ENCODE peak calls at places on chromosomes 12 and 14, in ten cellular contexts. One of them, this sample, is unnamed.

GRCh38 chr12:115817399-115817798 is 460.1 kb downstream of the MED13L start:
- DNase-seq in islet precursor cell: no peak
- DNase-seq in GM06990: no peak
- DNase-seq in H7: no peak
- DNase-seq in non-pigmented ciliary epithelial cell: no peak
- DNase-seq in aorta: no peak
- DNase-seq in IMR-90: no peak
- DNase-seq in activated CD4-positive, alpha-beta T cell treated with anti-CD3 and anti-CD28 coated beads, Interleukin-2, amount 10 ng/mL, durations not matched to agents 7 days and 5 days: no peak
- DNase-seq in AG09309: no peak
- DNase-seq in GM04503: no peak
- DNase-seq in this sample: no peak

GRCh38 chr14:80491131-80491530 is 279.8 kb upstream of the DIO2 start:
- DNase-seq in islet precursor cell: no peak
- DNase-seq in GM06990: no peak
- DNase-seq in H7: peak
- DNase-seq in non-pigmented ciliary epithelial cell: no peak
- DNase-seq in aorta: no peak
- DNase-seq in IMR-90: peak
- DNase-seq in activated CD4-positive, alpha-beta T cell treated with anti-CD3 and anti-CD28 coated beads, Interleukin-2, amount 10 ng/mL, durations not matched to agents 7 days and 5 days: no peak
- DNase-seq in AG09309: peak
- DNase-seq in GM04503: no peak
- DNase-seq in this sample: peak

GRCh38 chr12:62846506-62846905 is 88.4 kb downstream of the PPM1H start:
- DNase-seq in islet precursor cell: no peak
- DNase-seq in GM06990: no peak
- DNase-seq in H7: no peak
- DNase-seq in non-pigmented ciliary epithelial cell: peak
- DNase-seq in aorta: no peak
- DNase-seq in IMR-90: peak
- DNase-seq in activated CD4-positive, alpha-beta T cell treated with anti-CD3 and anti-CD28 coated beads, Interleukin-2, amount 10 ng/mL, durations not matched to agents 7 days and 5 days: no peak
- DNase-seq in AG09309: no peak
- DNase-seq in GM04503: no peak
- DNase-seq in this sample: no peak

GRCh38 chr14:20823859-20824258 is 21.2 kb upstream of the RNASE1 start:
- DNase-seq in islet precursor cell: no peak
- DNase-seq in GM06990: no peak
- DNase-seq in H7: no peak
- DNase-seq in non-pigmented ciliary epithelial cell: no peak
- DNase-seq in aorta: no peak
- DNase-seq in IMR-90: no peak
- DNase-seq in activated CD4-positive, alpha-beta T cell treated with anti-CD3 and anti-CD28 coated beads, Interleukin-2, amount 10 ng/mL, durations not matched to agents 7 days and 5 days: no peak
- DNase-seq in AG09309: no peak
- DNase-seq in GM04503: no peak
- DNase-seq in this sample: no peak

GRCh38 chr12:94761559-94761958 is 111.2 kb upstream of the TMCC3 start:
- DNase-seq in islet precursor cell: no peak
- DNase-seq in GM06990: no peak
- DNase-seq in H7: no peak
- DNase-seq in non-pigmented ciliary epithelial cell: peak
- DNase-seq in aorta: no peak
- DNase-seq in IMR-90: peak
- DNase-seq in activated CD4-positive, alpha-beta T cell treated with anti-CD3 and anti-CD28 coated beads, Interleukin-2, amount 10 ng/mL, durations not matched to agents 7 days and 5 days: no peak
- DNase-seq in AG09309: peak
- DNase-seq in GM04503: peak
- DNase-seq in this sample: no peak

GRCh38 chr12:8156416-8156815 is 399 bp upstream of the ZNF705A start:
- DNase-seq in islet precursor cell: no peak
- DNase-seq in GM06990: no peak
- DNase-seq in H7: no peak
- DNase-seq in non-pigmented ciliary epithelial cell: no peak
- DNase-seq in aorta: no peak
- DNase-seq in IMR-90: no peak
- DNase-seq in activated CD4-positive, alpha-beta T cell treated with anti-CD3 and anti-CD28 coated beads, Interleukin-2, amount 10 ng/mL, durations not matched to agents 7 days and 5 days: no peak
- DNase-seq in AG09309: no peak
- DNase-seq in GM04503: no peak
- DNase-seq in this sample: no peak

GRCh38 chr12:104063712-104064030 is 660 bp upstream of the HCFC2 start:
- DNase-seq in islet precursor cell: no peak
- DNase-seq in GM06990: no peak
- DNase-seq in H7: no peak
- DNase-seq in non-pigmented ciliary epithelial cell: no peak
- DNase-seq in aorta: no peak
- DNase-seq in IMR-90: peak
- DNase-seq in activated CD4-positive, alpha-beta T cell treated with anti-CD3 and anti-CD28 coated beads, Interleukin-2, amount 10 ng/mL, durations not matched to agents 7 days and 5 days: no peak
- DNase-seq in AG09309: no peak
- DNase-seq in GM04503: peak
- DNase-seq in this sample: no peak

GRCh38 chr12:3091650-3092207 is 14.6 kb downstream of the TSPAN9 start:
- DNase-seq in islet precursor cell: no peak
- DNase-seq in GM06990: no peak
- DNase-seq in H7: no peak
- DNase-seq in non-pigmented ciliary epithelial cell: no peak
- DNase-seq in aorta: no peak
- DNase-seq in IMR-90: no peak
- DNase-seq in activated CD4-positive, alpha-beta T cell treated with anti-CD3 and anti-CD28 coated beads, Interleukin-2, amount 10 ng/mL, durations not matched to agents 7 days and 5 days: no peak
- DNase-seq in AG09309: no peak
- DNase-seq in GM04503: no peak
- DNase-seq in this sample: no peak

GRCh38 chr12:13041224-13041623 is 3.0 kb upstream of the FAM234B start:
- DNase-seq in islet precursor cell: no peak
- DNase-seq in GM06990: no peak
- DNase-seq in H7: no peak
- DNase-seq in non-pigmented ciliary epithelial cell: no peak
- DNase-seq in aorta: no peak
- DNase-seq in IMR-90: no peak
- DNase-seq in activated CD4-positive, alpha-beta T cell treated with anti-CD3 and anti-CD28 coated beads, Interleukin-2, amount 10 ng/mL, durations not matched to agents 7 days and 5 days: no peak
- DNase-seq in AG09309: no peak
- DNase-seq in GM04503: no peak
- DNase-seq in this sample: peak

GRCh38 chr14:100271247-100271939 is 32.4 kb downstream of the YY1 start:
- DNase-seq in islet precursor cell: no peak
- DNase-seq in GM06990: no peak
- DNase-seq in H7: no peak
- DNase-seq in non-pigmented ciliary epithelial cell: no peak
- DNase-seq in aorta: no peak
- DNase-seq in IMR-90: no peak
- DNase-seq in activated CD4-positive, alpha-beta T cell treated with anti-CD3 and anti-CD28 coated beads, Interleukin-2, amount 10 ng/mL, durations not matched to agents 7 days and 5 days: peak
- DNase-seq in AG09309: no peak
- DNase-seq in GM04503: no peak
- DNase-seq in this sample: no peak

GRCh38 chr12:94225506-94225905 is 77.1 kb downstream of the PLXNC1 start:
- DNase-seq in islet precursor cell: peak
- DNase-seq in GM06990: no peak
- DNase-seq in H7: no peak
- DNase-seq in non-pigmented ciliary epithelial cell: no peak
- DNase-seq in aorta: no peak
- DNase-seq in IMR-90: no peak
- DNase-seq in activated CD4-positive, alpha-beta T cell treated with anti-CD3 and anti-CD28 coated beads, Interleukin-2, amount 10 ng/mL, durations not matched to agents 7 days and 5 days: no peak
- DNase-seq in AG09309: no peak
- DNase-seq in GM04503: no peak
- DNase-seq in this sample: no peak

GRCh38 chr12:105748806-105749600 is 389.8 kb downstream of the NUAK1 start:
- DNase-seq in islet precursor cell: no peak
- DNase-seq in GM06990: no peak
- DNase-seq in H7: no peak
- DNase-seq in non-pigmented ciliary epithelial cell: peak
- DNase-seq in aorta: peak
- DNase-seq in IMR-90: peak
- DNase-seq in activated CD4-positive, alpha-beta T cell treated with anti-CD3 and anti-CD28 coated beads, Interleukin-2, amount 10 ng/mL, durations not matched to agents 7 days and 5 days: no peak
- DNase-seq in AG09309: no peak
- DNase-seq in GM04503: no peak
- DNase-seq in this sample: peak

GRCh38 chr14:49882826-49883694 is 9.8 kb upstream of the ARF6 start:
- DNase-seq in islet precursor cell: no peak
- DNase-seq in GM06990: no peak
- DNase-seq in H7: no peak
- DNase-seq in non-pigmented ciliary epithelial cell: no peak
- DNase-seq in aorta: no peak
- DNase-seq in IMR-90: no peak
- DNase-seq in activated CD4-positive, alpha-beta T cell treated with anti-CD3 and anti-CD28 coated beads, Interleukin-2, amount 10 ng/mL, durations not matched to agents 7 days and 5 days: no peak
- DNase-seq in AG09309: no peak
- DNase-seq in GM04503: no peak
- DNase-seq in this sample: no peak

GRCh38 chr12:89950421-89950820 is 241.8 kb upstream of the ATP2B1 start:
- DNase-seq in islet precursor cell: no peak
- DNase-seq in GM06990: no peak
- DNase-seq in H7: no peak
- DNase-seq in non-pigmented ciliary epithelial cell: no peak
- DNase-seq in aorta: no peak
- DNase-seq in IMR-90: no peak
- DNase-seq in activated CD4-positive, alpha-beta T cell treated with anti-CD3 and anti-CD28 coated beads, Interleukin-2, amount 10 ng/mL, durations not matched to agents 7 days and 5 days: no peak
- DNase-seq in AG09309: no peak
- DNase-seq in GM04503: no peak
- DNase-seq in this sample: no peak

GRCh38 chr14:37594916-37595808 is at the start of the genes FOXA1 and TTC6:
- DNase-seq in islet precursor cell: peak
- DNase-seq in GM06990: no peak
- DNase-seq in H7: peak
- DNase-seq in non-pigmented ciliary epithelial cell: no peak
- DNase-seq in aorta: peak
- DNase-seq in IMR-90: peak
- DNase-seq in activated CD4-positive, alpha-beta T cell treated with anti-CD3 and anti-CD28 coated beads, Interleukin-2, amount 10 ng/mL, durations not matched to agents 7 days and 5 days: no peak
- DNase-seq in AG09309: no peak
- DNase-seq in GM04503: no peak
- DNase-seq in this sample: no peak

GRCh38 chr12:28026701-28027100 is 54.2 kb upstream of the PTHLH start:
- DNase-seq in islet precursor cell: peak
- DNase-seq in GM06990: no peak
- DNase-seq in H7: no peak
- DNase-seq in non-pigmented ciliary epithelial cell: no peak
- DNase-seq in aorta: no peak
- DNase-seq in IMR-90: no peak
- DNase-seq in activated CD4-positive, alpha-beta T cell treated with anti-CD3 and anti-CD28 coated beads, Interleukin-2, amount 10 ng/mL, durations not matched to agents 7 days and 5 days: no peak
- DNase-seq in AG09309: no peak
- DNase-seq in GM04503: no peak
- DNase-seq in this sample: no peak

GRCh38 chr14:65193891-65194290 is 91.6 kb upstream of the MAX start:
- DNase-seq in islet precursor cell: no peak
- DNase-seq in GM06990: no peak
- DNase-seq in H7: no peak
- DNase-seq in non-pigmented ciliary epithelial cell: no peak
- DNase-seq in aorta: no peak
- DNase-seq in IMR-90: no peak
- DNase-seq in activated CD4-positive, alpha-beta T cell treated with anti-CD3 and anti-CD28 coated beads, Interleukin-2, amount 10 ng/mL, durations not matched to agents 7 days and 5 days: no peak
- DNase-seq in AG09309: no peak
- DNase-seq in GM04503: no peak
- DNase-seq in this sample: no peak

GRCh38 chr14:93092606-93093556 is 22.8 kb downstream of the ITPK1 start:
- DNase-seq in islet precursor cell: no peak
- DNase-seq in GM06990: no peak
- DNase-seq in H7: peak
- DNase-seq in non-pigmented ciliary epithelial cell: no peak
- DNase-seq in aorta: no peak
- DNase-seq in IMR-90: no peak
- DNase-seq in activated CD4-positive, alpha-beta T cell treated with anti-CD3 and anti-CD28 coated beads, Interleukin-2, amount 10 ng/mL, durations not matched to agents 7 days and 5 days: no peak
- DNase-seq in AG09309: no peak
- DNase-seq in GM04503: no peak
- DNase-seq in this sample: peak

GRCh38 chr12:3668479-3669165 is 84.3 kb downstream of the CRACR2A start:
- DNase-seq in islet precursor cell: no peak
- DNase-seq in GM06990: no peak
- DNase-seq in H7: no peak
- DNase-seq in non-pigmented ciliary epithelial cell: no peak
- DNase-seq in aorta: no peak
- DNase-seq in IMR-90: no peak
- DNase-seq in activated CD4-positive, alpha-beta T cell treated with anti-CD3 and anti-CD28 coated beads, Interleukin-2, amount 10 ng/mL, durations not matched to agents 7 days and 5 days: no peak
- DNase-seq in AG09309: no peak
- DNase-seq in GM04503: no peak
- DNase-seq in this sample: no peak